ENCODE peak calls at places on chromosome 22, in eight cellular contexts. L, C, J, W, M, Y, U and H are unnamed samples.

GRCh38 chr22:43212434-43212952 is 25.6 kb upstream of the TTLL12 start:
- DNase-seq in U (no peak), Y (no peak), W (no peak), L (no peak), J (no peak), M (no peak), C (no peak), H (no peak)

GRCh38 chr22:27094633-27095308 is 437.4 kb downstream of the MIAT start:
- DNase-seq in L (no peak), Y (no peak), U (no peak), W (no peak), M (no peak), J (no peak), C (no peak), H (no peak)

GRCh38 chr22:50030315-50031188 is 18.0 kb upstream of the IL17REL start:
- DNase-seq in M (peak; percentile 44), C (peak; percentile 6), L (peak; percentile 33), U (peak; percentile 74), W (peak; percentile 87), Y (peak; percentile 71), J (no peak), H (peak; percentile 61)

GRCh38 chr22:36344106-36344827 is 43.5 kb downstream of the MYH9 start:
- DNase-seq in L (no peak), C (no peak), Y (no peak), U (no peak), W (no peak), J (no peak), M (no peak), H (no peak)

GRCh38 chr22:27996529-27996925 is 77.5 kb upstream of the PITPNB start:
- DNase-seq in J (no peak), M (no peak), Y (no peak), U (no peak), C (no peak), W (no peak), L (no peak), H (no peak)

GRCh38 chr22:27866136-27867091 is 52.6 kb downstream of the PITPNB start:
- DNase-seq in M (no peak), Y (no peak), U (no peak), L (peak; percentile 72), J (no peak), C (no peak), W (no peak), H (no peak)

GRCh38 chr22:49538006-49538405 is 289.7 kb downstream of the BRD1 start:
- DNase-seq in J (no peak), L (no peak), Y (no peak), U (no peak), W (no peak), C (no peak), M (no peak), H (no peak)

GRCh38 chr22:37186228-37186996 is 1.6 kb downstream of the C1QTNF6 start:
- DNase-seq in C (no peak), Y (peak; percentile 27), M (no peak), U (no peak), W (peak; percentile 81), J (no peak), L (peak; percentile 72), H (peak; percentile 36)

GRCh38 chr22:17307566-17307965 is 61.7 kb upstream of the CECR2 start:
- DNase-seq in L (no peak), Y (no peak), M (no peak), J (no peak), W (no peak), U (no peak), C (no peak), H (no peak)